ENCODE peak calls at places on chromosomes 6 and 20, in four cellular contexts. F, B, M and V are unnamed samples.

GRCh38 chr6:128208851-128209580 is 308.2 kb upstream of the THEMIS start:
- DNase-seq in M (no peak), B (no peak), F (no peak), V (no peak)

GRCh38 chr6:141513830-141514229 is 618.9 kb upstream of the GJE1 start:
- DNase-seq in M (no peak), F (no peak), B (no peak), V (no peak)

GRCh38 chr6:2853766-2854393 is 12.2 kb upstream of the SERPINB1 start:
- DNase-seq in B (peak; percentile 52), M (peak; percentile 70), F (no peak), V (no peak)

GRCh38 chr6:10268111-10268510 is 146.8 kb downstream of the TFAP2A start:
- DNase-seq in M (no peak), B (no peak), F (peak; percentile 31), V (no peak)

GRCh38 chr6:705047-705446 is 12.1 kb upstream of the EXOC2 start:
- DNase-seq in M (no peak), B (no peak), F (no peak), V (no peak)

GRCh38 chr6:168709034-168709433 is 268.1 kb downstream of the SMOC2 start:
- DNase-seq in B (no peak), F (no peak), M (no peak), V (no peak)

GRCh38 chr6:121615493-121615892 is 180.0 kb downstream of the GJA1 start:
- DNase-seq in B (no peak), F (peak; percentile 15), M (no peak), V (no peak)

GRCh38 chr6:161057103-161058091 is 65.8 kb downstream of the MAP3K4 start:
- DNase-seq in F (no peak), M (no peak), B (no peak), V (no peak)

GRCh38 chr6:9799582-9799981 is 615.3 kb downstream of the TFAP2A start:
- DNase-seq in B (no peak), F (no peak), M (no peak), V (no peak)

GRCh38 chr6:75113446-75113845 is 92.4 kb downstream of the COL12A1 start:
- DNase-seq in M (no peak), B (no peak), F (no peak), V (no peak)

GRCh38 chr20:50067461-50067860 is 45.5 kb downstream of the UBE2V1 start:
- DNase-seq in B (no peak), M (no peak), F (no peak), V (no peak)

GRCh38 chr20:33684533-33685327 is 1.5 kb downstream of the E2F1 start:
- DNase-seq in B (peak; percentile 25), M (no peak), F (peak; percentile 51), V (no peak)

GRCh38 chr6:114346451-114346850 is 3.6 kb upstream of the HS3ST5 start:
- DNase-seq in M (no peak), F (no peak), B (no peak), V (no peak)

GRCh38 chr20:37992802-37993538 is 40.3 kb downstream of the TTI1 start:
- DNase-seq in F (no peak), M (no peak), B (no peak), V (no peak)

GRCh38 chr20:23753589-23753988 is 2.9 kb upstream of the CST1 start:
- DNase-seq in B (no peak), M (no peak), F (no peak), V (no peak)

GRCh38 chr6:43091020-43091419 is 14.9 kb downstream of the PTK7 start:
- DNase-seq in F (no peak), M (no peak), B (no peak), V (no peak)

GRCh38 chr20:61879303-61879620 is 186.4 kb downstream of the TAF4 start:
- DNase-seq in M (no peak), B (no peak), F (no peak), V (no peak)
- TF ChIP-seq CTCF in M (no peak), B (no peak), F (no peak), V (no peak)

GRCh38 chr6:93021235-93021909 is 398.0 kb downstream of the EPHA7 start:
- DNase-seq in M (no peak), F (no peak), B (no peak), V (no peak)

GRCh38 chr6:93013054-93013453 is 406.3 kb downstream of the EPHA7 start:
- DNase-seq in F (no peak), B (no peak), M (no peak), V (no peak)

GRCh38 chr6:93017213-93017612 is 402.1 kb downstream of the EPHA7 start:
- DNase-seq in F (peak; percentile 30), M (no peak), B (no peak), V (no peak)

GRCh38 chr6:93017626-93018025 is 401.7 kb downstream of the EPHA7 start:
- DNase-seq in M (no peak), F (no peak), B (no peak), V (no peak)
- TF ChIP-seq CTCF in M (no peak), F (no peak), B (no peak), V (no peak)

GRCh38 chr6:56710967-56711366 is 68.3 kb upstream of the DST start:
- DNase-seq in F (no peak), M (no peak), B (no peak), V (no peak)
- TF ChIP-seq CTCF in F (no peak), M (no peak), B (no peak), V (no peak)

GRCh38 chr20:62876826-62877728 is 15.5 kb upstream of the TCFL5 start:
- DNase-seq in F (peak; percentile 51), B (peak; percentile 78), M (no peak), V (no peak)

GRCh38 chr20:62874745-62875344 is 13.2 kb upstream of the TCFL5 start:
- DNase-seq in B (no peak), M (no peak), F (no peak), V (no peak)

GRCh38 chr20:62876441-62876825 is 14.8 kb upstream of the TCFL5 start:
- DNase-seq in B (no peak), F (no peak), M (no peak), V (no peak)

GRCh38 chr20:62873280-62873679 is 11.7 kb upstream of the TCFL5 start:
- DNase-seq in M (no peak), F (no peak), B (no peak), V (no peak)

DNA sequence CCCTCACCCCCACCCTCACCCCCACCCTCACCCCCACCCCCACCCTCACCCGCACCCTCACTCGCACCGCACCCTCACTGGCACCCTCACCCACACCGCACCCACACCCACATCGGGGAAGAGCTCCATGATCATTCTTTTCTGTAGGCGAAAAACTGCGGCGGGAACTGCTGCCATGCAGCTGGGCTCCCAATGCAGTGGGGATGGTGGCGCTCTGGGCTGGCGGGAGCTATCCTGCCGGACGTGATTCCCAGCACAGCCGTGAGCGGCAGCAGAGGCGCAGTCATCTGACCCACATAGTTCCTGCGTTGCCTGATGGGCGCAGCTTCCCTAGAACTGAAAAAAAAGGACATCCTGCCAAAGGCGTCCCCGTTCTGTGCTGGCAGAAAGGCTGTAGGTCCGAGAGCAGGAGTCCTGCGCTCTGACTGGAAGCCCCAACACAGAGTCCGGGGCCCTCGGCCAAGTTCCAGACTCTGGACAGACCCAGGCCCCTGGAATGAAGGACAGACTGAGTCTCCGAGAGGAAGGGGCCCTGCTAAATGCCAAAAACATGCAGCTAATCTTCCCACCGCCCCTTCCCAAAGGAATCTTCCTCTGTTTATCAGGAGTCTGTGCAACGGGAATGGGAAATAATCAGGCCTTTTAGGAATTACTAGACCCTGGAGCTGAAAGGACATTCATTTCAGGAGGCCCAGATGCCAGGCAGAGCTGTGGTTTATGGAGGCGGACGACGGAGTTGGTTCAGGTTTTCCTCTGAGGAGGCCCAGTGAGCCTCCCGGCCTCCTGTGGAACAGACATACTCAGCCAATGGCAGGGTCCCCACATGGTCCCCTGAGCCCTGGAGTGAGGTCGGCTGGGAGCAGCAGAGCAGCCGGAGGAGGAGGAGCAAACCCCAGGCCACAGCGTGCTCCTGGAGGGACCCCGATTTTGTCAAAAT is 14.1 kb upstream of the TCFL5 start:
- DNase-seq in B (peak; percentile 78), F (peak; percentile 83), M (no peak), V (peak; percentile 62)
- TF ChIP-seq CTCF in B (peak; percentile 58), F (no peak), M (no peak), V (peak; percentile 57)